ENCODE peak calls at places on chromosomes 2 and 18, in ten cellular contexts. G, R, X, B, Q, T, V, N, S and F are unnamed samples.

GRCh38 chr18:22796069-22796468 is 137.1 kb upstream of the RBBP8 start:
- DNase-seq in T (no peak), X (no peak), R (no peak), V (no peak), B (no peak), S (no peak), G (no peak), N (no peak), Q (no peak), F (no peak)

GRCh38 chr2:128214866-128215460 is 103.7 kb downstream of the HS6ST1 start:
- DNase-seq in N (no peak), S (no peak), G (no peak), V (no peak), T (no peak), R (no peak), X (no peak), Q (no peak), B (no peak), F (no peak)

GRCh38 chr2:8089596-8089995 is 592.3 kb upstream of the ID2 start:
- DNase-seq in X (no peak), V (no peak), Q (no peak), N (no peak), R (no peak), S (peak), G (no peak), B (peak), T (no peak), F (no peak)

GRCh38 chr2:46615555-46616487 is 136.5 kb downstream of the TMEM247 start:
- DNase-seq in R (no peak), Q (peak), T (peak), B (no peak), X (no peak), N (no peak), G (peak), S (peak), V (peak), F (no peak)

GRCh38 chr2:238239552-238239871 is 326 bp downstream of the HES6 start:
- DNase-seq in S (no peak), X (no peak), V (no peak), G (peak), R (no peak), Q (no peak), B (peak), N (no peak), T (no peak), F (no peak)

GRCh38 chr18:73679941-73680700 is 467.5 kb downstream of the FBXO15 start:
- DNase-seq in S (no peak), B (peak), R (no peak), G (no peak), X (no peak), N (no peak), Q (no peak), T (no peak), V (no peak), F (no peak)

GRCh38 chr2:40113272-40113671 is 334.2 kb upstream of the THUMPD2 start:
- DNase-seq in S (peak), R (no peak), X (no peak), T (no peak), N (no peak), G (no peak), Q (no peak), B (no peak), V (no peak), F (no peak)

GRCh38 chr2:162086904-162087303 is 12.9 kb upstream of the DPP4 start:
- DNase-seq in S (peak), T (no peak), X (no peak), R (no peak), N (no peak), B (no peak), V (no peak), G (no peak), Q (no peak), F (no peak)

GRCh38 chr2:171822520-171823297 is 71.3 kb downstream of the SLC25A12 start:
- DNase-seq in T (no peak), R (no peak), S (peak), G (no peak), Q (no peak), B (no peak), X (no peak), V (no peak), N (no peak), F (no peak)

GRCh38 chr18:52451851-52452250 is 111.9 kb downstream of the DCC start:
- DNase-seq in V (no peak), N (no peak), B (no peak), S (no peak), X (no peak), T (no peak), R (no peak), Q (no peak), G (no peak), F (no peak)

GRCh38 chr18:56255381-56255780 is 383.0 kb downstream of the TXNL1 start:
- DNase-seq in B (no peak), S (no peak), N (no peak), G (no peak), R (no peak), V (no peak), X (no peak), Q (no peak), T (no peak), F (no peak)

GRCh38 chr2:224077773-224078507 is 38.9 kb upstream of the SERPINE2 start:
- DNase-seq in G (no peak), Q (no peak), X (no peak), S (no peak), T (no peak), N (no peak), B (no peak), R (no peak), V (no peak), F (no peak)

GRCh38 chr2:188684795-188685194 is 289.4 kb upstream of the COL3A1 start:
- DNase-seq in R (no peak), X (no peak), N (no peak), T (no peak), Q (no peak), V (no peak), G (no peak), S (no peak), B (no peak), F (no peak)

GRCh38 chr2:73516033-73516432 is 126.2 kb downstream of the NAT8 start:
- DNase-seq in X (no peak), G (no peak), T (no peak), R (no peak), Q (no peak), S (no peak), V (no peak), B (no peak), N (no peak), F (no peak)

GRCh38 chr18:12458761-12459160 is 51.0 kb downstream of the PRELID3A start:
- DNase-seq in Q (no peak), B (no peak), N (no peak), G (no peak), X (no peak), R (no peak), S (no peak), T (no peak), V (no peak), F (no peak)

GRCh38 chr2:118726821-118727220 is 120.6 kb downstream of the EN1 start:
- DNase-seq in V (no peak), G (no peak), T (no peak), B (no peak), Q (no peak), N (no peak), S (no peak), R (no peak), X (no peak), F (no peak)

GRCh38 chr2:11646530-11646929 is 23.5 kb downstream of the NTSR2 start:
- DNase-seq in S (no peak), X (no peak), N (no peak), G (no peak), R (no peak), Q (no peak), B (no peak), V (no peak), T (no peak), F (no peak)

GRCh38 chr2:230520875-230521155 is 104.8 kb downstream of the SP100 start:
- DNase-seq in S (peak), N (no peak), V (no peak), Q (no peak), T (no peak), B (peak), R (no peak), X (no peak), G (no peak), F (no peak)

GRCh38 chr2:237434916-237435315 is 21.0 kb upstream of the COL6A3 start:
- DNase-seq in S (peak), N (no peak), T (no peak), X (no peak), V (no peak), G (peak), Q (peak), B (peak), R (no peak), F (no peak)

GRCh38 chr2:62485780-62486765 is 19.9 kb downstream of the TMEM17 start:
- DNase-seq in N (no peak), T (no peak), R (no peak), G (no peak), X (no peak), S (peak), Q (no peak), B (no peak), V (no peak), F (no peak)

GRCh38 chr2:38460313-38460712 is 83.2 kb upstream of the ATL2 start:
- DNase-seq in R (no peak), V (no peak), X (no peak), Q (no peak), S (no peak), T (no peak), G (no peak), B (no peak), N (no peak), F (no peak)

GRCh38 chr18:55100817-55101457 is 141.7 kb upstream of the CCDC68 start:
- DNase-seq in G (no peak), Q (no peak), N (no peak), X (no peak), V (no peak), S (peak), R (no peak), T (no peak), B (peak), F (no peak)

GRCh38 chr18:74378179-74378682 is 62.6 kb downstream of the C18orf63 start:
- DNase-seq in Q (no peak), B (peak), G (no peak), N (no peak), X (no peak), S (peak), V (peak), T (no peak), R (no peak), F (peak)

GRCh38 chr2:217220228-217221013 is 360.6 kb upstream of the TNP1 start:
- DNase-seq in X (no peak), B (no peak), R (no peak), G (no peak), V (no peak), S (no peak), T (no peak), N (peak), Q (no peak), F (no peak)

GRCh38 chr2:105425936-105426625 is 27.2 kb upstream of the FHL2 start:
- DNase-seq in Q (no peak), N (no peak), B (no peak), T (no peak), R (no peak), X (no peak), S (no peak), V (no peak), G (no peak), F (no peak)

GRCh38 chr18:43115076-43116035 is at the start of gene RIT2:
- DNase-seq in Q (no peak), T (no peak), G (no peak), B (no peak), V (no peak), X (peak), R (no peak), N (no peak), S (no peak), F (no peak)

GRCh38 chr2:238106698-238107524 is 6.8 kb downstream of the ESPNL start:
- DNase-seq in T (peak), S (peak), V (peak), X (no peak), N (no peak), Q (no peak), G (no peak), R (peak), B (no peak), F (no peak)

GRCh38 chr2:187224989-187225388 is 223.1 kb downstream of the CALCRL start:
- DNase-seq in R (no peak), Q (no peak), V (no peak), B (no peak), X (no peak), S (no peak), G (no peak), N (no peak), T (no peak), F (no peak)

GRCh38 chr2:65158557-65158956 is 28.7 kb upstream of the RAB1A start:
- DNase-seq in N (no peak), Q (no peak), T (no peak), S (no peak), G (no peak), V (no peak), X (no peak), B (no peak), R (no peak), F (no peak)

GRCh38 chr2:61763605-61764034 is 90.2 kb downstream of the FAM161A start:
- DNase-seq in R (peak), B (peak), N (peak), Q (no peak), X (peak), V (peak), T (peak), S (peak), G (no peak), F (peak)

GRCh38 chr2:4745596-4745995 is 946.6 kb upstream of the SOX11 start:
- DNase-seq in N (no peak), B (no peak), V (no peak), G (no peak), S (no peak), X (peak), R (no peak), T (no peak), Q (no peak), F (no peak)

GRCh38 chr2:8549942-8550341 is 131.9 kb upstream of the ID2 start:
- DNase-seq in S (no peak), Q (no peak), R (no peak), T (no peak), N (no peak), G (peak), X (no peak), V (no peak), B (no peak), F (no peak)

GRCh38 chr2:26913599-26914285 is 56.7 kb upstream of the MAPRE3 start:
- DNase-seq in R (no peak), N (no peak), S (peak), V (no peak), Q (no peak), B (no peak), X (no peak), G (no peak), T (no peak), F (no peak)

GRCh38 chr2:48946444-48947048 is 191.0 kb upstream of the LHCGR start:
- DNase-seq in Q (peak), N (peak), R (peak), B (peak), X (peak), T (no peak), G (peak), S (peak), V (no peak), F (peak)

GRCh38 chr2:120442923-120443571 is 97.1 kb downstream of the INHBB start:
- DNase-seq in G (peak), B (no peak), R (no peak), V (no peak), S (no peak), N (peak), X (no peak), T (peak), Q (no peak), F (no peak)